ENCODE peak calls at places on chromosomes 2 and 18, in four cellular contexts. N is adrenal gland, J is GM12878, L is neural progenitor cell. G is an unnamed sample.

GRCh38 chr2:45255568-45255967 is 246.3 kb upstream of the SIX2 start:
- DNase-seq in N (no peak), J (no peak), L (no peak), G (no peak)

GRCh38 chr2:229342376-229342775 is 71.3 kb upstream of the PID1 start:
- DNase-seq in N (peak; percentile 43), J (no peak), L (peak; percentile 62), G (peak; percentile 66)

GRCh38 chr2:171563301-171563700 is 41.0 kb downstream of the CYBRD1 start:
- DNase-seq in N (no peak), J (no peak), L (no peak), G (no peak)

GRCh38 chr18:79672490-79673276 is 6.9 kb upstream of the CTDP1 start:
- DNase-seq in N (no peak), J (no peak), L (no peak), G (no peak)

GRCh38 chr2:145601306-145601925 is 1081.5 kb upstream of the ZEB2 start:
- DNase-seq in N (no peak), J (no peak), L (no peak), G (no peak)

GRCh38 chr2:216535454-216535995 is 36.9 kb downstream of the RPL37A start:
- DNase-seq in N (peak; percentile 76), J (no peak), L (no peak), G (no peak)

GRCh38 chr2:120552079-120552478 is 183.6 kb upstream of the GLI2 start:
- DNase-seq in N (no peak), J (no peak), L (no peak), G (no peak)

GRCh38 chr2:193966590-193966989 is 1690.4 kb upstream of the SLC39A10 start:
- DNase-seq in N (no peak), J (no peak), L (peak; percentile 58), G (no peak)

DNA sequence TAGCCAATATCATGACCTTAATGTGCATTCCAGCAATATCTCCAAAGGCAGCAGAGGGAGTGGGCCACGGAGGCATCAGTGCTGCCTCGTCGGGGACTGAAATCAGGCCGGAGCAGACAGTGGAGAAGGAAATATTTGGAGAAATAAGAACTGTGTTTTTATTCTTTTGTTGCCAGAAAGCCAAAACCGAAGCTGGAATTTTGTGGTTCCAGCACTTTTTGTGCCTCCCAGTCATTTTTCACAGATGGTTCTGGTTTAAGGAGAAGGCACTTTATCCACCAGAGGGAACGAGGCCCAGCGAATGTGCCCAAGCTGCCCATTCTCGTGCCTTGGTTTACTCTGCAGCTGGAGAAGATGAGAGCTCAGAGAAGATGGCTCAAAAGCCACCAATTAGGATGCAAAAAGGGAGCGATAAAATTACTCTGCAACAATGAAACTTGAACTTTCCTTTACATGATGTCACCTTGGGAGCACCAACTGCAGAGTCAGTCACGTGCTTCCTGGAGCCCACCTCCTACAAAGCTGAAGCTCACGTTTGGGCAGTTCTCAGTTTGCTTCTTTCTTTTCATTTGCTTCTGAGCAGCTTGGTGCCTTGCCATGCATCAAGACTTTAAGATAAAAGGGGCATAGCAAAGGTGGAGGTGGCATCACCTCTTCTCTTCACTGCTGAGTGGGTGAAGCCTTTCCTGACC is 288.7 kb downstream of the LPIN1 start:
- DNase-seq in N (no peak), J (no peak), L (no peak), G (no peak)
- TF ChIP-seq CTCF in N (no peak), J (no peak), L (no peak), G (no peak)

GRCh38 chr2:32452338-32453064 is 95.7 kb downstream of the BIRC6 start:
- DNase-seq in N (no peak), J (no peak), L (no peak), G (no peak)
- H3K36me3 ChIP-seq in N (peaks cover 12% of the 10 kb centered on the region), J (no peaks in the 10 kb centered on the region), L (peaks cover 7% of the 10 kb centered on the region), G (no peaks in the 10 kb centered on the region)

GRCh38 chr2:100887039-100887578 is 67.2 kb downstream of the NPAS2 start:
- DNase-seq in N (no peak), J (no peak), L (no peak), G (no peak)

GRCh38 chr2:100881629-100882028 is 61.7 kb downstream of the NPAS2 start:
- DNase-seq in N (no peak), J (no peak), L (no peak), G (no peak)

GRCh38 chr2:100882645-100883613 is 63.0 kb downstream of the NPAS2 start:
- DNase-seq in N (peak; percentile 86), J (no peak), L (no peak), G (peak; percentile 40)

GRCh38 chr2:100886054-100886453 is 66.1 kb downstream of the NPAS2 start:
- DNase-seq in N (no peak), J (no peak), L (no peak), G (no peak)

DNA sequence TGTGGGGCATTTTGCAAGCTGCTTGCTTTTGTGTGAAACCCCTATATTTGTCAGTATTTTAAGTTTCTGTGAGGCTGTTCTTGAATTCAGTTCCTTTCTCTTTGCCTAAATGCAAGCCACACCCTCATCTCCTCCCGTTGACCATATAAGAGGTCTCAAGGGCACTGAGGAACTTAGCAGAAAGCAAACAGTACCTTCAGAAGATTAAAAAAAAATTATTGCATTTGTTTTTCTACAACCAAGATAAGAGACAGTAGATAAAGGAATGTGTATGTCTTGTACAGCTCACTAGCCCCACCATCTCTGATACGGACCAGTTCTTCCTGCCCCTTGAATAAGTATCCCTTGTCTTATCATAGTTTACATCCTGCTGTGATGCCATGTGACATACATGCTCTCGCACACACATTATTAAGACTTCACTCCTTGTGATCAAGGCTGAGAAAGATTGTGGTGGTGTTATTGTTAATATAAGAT is 64.2 kb downstream of the NPAS2 start:
- DNase-seq in N (no peak), J (no peak), L (no peak), G (no peak)
- H3K4me1 ChIP-seq in N (peaks cover 16% of the 10 kb centered on the region), J (peaks cover 3% of the 10 kb centered on the region), L (no peaks in the 10 kb centered on the region), G (peaks cover 46% of the 10 kb centered on the region)

GRCh38 chr2:99939135-99939534 is 203.3 kb downstream of the AFF3 start:
- DNase-seq in N (no peak), J (no peak), L (no peak), G (no peak)

GRCh38 chr2:99935662-99936061 is 206.7 kb downstream of the AFF3 start:
- DNase-seq in N (no peak), J (no peak), L (no peak), G (no peak)

GRCh38 chr2:99938250-99938649 is 204.1 kb downstream of the AFF3 start:
- DNase-seq in N (no peak), J (no peak), L (no peak), G (no peak)

GRCh38 chr2:99936065-99936464 is 206.3 kb downstream of the AFF3 start:
- DNase-seq in N (no peak), J (no peak), L (peak; percentile 40), G (no peak)

DNA sequence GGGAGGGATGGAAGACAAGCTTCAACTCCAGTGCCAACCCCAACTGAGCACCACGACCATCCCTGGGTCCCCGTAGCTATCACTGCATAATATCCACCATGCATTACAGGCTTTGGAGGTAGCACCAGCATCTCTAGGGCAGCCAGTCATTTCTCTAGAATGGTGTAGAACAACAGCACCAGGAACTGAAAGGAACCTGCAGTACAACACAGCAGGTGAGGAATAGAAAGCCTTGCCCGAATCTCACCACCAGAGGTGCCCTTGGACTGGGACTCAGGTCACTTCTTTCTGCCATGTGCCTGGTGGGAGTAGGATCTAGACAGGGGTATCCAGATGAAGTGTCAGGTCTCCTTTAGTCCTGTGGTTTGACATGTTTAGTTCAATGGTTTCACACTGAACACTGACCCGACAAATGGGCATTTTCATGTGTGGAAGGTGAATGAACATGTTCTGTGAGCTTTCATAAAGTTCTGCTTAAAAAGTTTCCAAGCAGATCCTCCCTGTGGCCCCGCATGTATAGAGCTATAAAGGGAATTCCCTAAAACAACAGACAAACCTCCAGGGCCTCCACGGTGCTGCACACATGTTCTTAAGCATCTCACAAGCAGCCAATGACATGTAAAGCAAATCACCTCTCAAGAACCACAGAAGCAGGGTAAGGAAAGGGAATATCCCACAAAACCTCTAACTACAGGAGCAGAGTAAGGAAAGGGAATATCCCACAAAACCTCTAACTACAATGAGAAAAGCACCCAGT is 208.3 kb downstream of the AFF3 start:
- DNase-seq in N (no peak), J (no peak), L (no peak), G (no peak)
- TF ChIP-seq CTCF in N (no peak), J (peak; percentile 14), L (no peak), G (no peak)